ENCODE peak calls at places on chromosome 4, in six cellular contexts. One of them, this sample, is unnamed.

GRCh38 chr4:2353222-2354107 is 65.0 kb downstream of the ZFYVE28 start:
- DNase-seq in NCI-H2081: no peak
- DNase-seq in AML-193: no peak
- DNase-seq in NCI-H774: no peak
- DNase-seq in T-helper 2 cell: no peak
- DNase-seq in cardiac muscle cell: peak; percentile 69
- DNase-seq in this sample: no peak

GRCh38 chr4:70061980-70062379 is 11.7 kb downstream of the HTN1 start:
- DNase-seq in cardiac muscle cell: no peak
- DNase-seq in NCI-H2081: no peak
- DNase-seq in AML-193: no peak
- DNase-seq in T-helper 2 cell: no peak
- DNase-seq in NCI-H774: no peak
- DNase-seq in this sample: no peak

GRCh38 chr4:82748781-82749504 is 49.7 kb downstream of the SCD5 start:
- DNase-seq in NCI-H774: no peak
- DNase-seq in T-helper 2 cell: no peak
- DNase-seq in NCI-H2081: no peak
- DNase-seq in AML-193: no peak
- DNase-seq in cardiac muscle cell: peak; percentile 66
- DNase-seq in this sample: no peak

GRCh38 chr4:78737020-78737419 is 39.1 kb upstream of the BMP2K start:
- DNase-seq in NCI-H2081: no peak
- DNase-seq in T-helper 2 cell: no peak
- DNase-seq in cardiac muscle cell: no peak
- DNase-seq in AML-193: no peak
- DNase-seq in NCI-H774: no peak
- DNase-seq in this sample: no peak

GRCh38 chr4:30945586-30945985 is 225.4 kb downstream of the PCDH7 start:
- DNase-seq in NCI-H2081: no peak
- DNase-seq in T-helper 2 cell: no peak
- DNase-seq in NCI-H774: no peak
- DNase-seq in cardiac muscle cell: peak; percentile 18
- DNase-seq in AML-193: no peak
- DNase-seq in this sample: no peak

GRCh38 chr4:139509727-139510410 is 46.1 kb downstream of the SETD7 start:
- DNase-seq in AML-193: peak; percentile 25
- DNase-seq in T-helper 2 cell: no peak
- DNase-seq in cardiac muscle cell: peak; percentile 29
- DNase-seq in NCI-H774: no peak
- DNase-seq in NCI-H2081: no peak
- DNase-seq in this sample: no peak

GRCh38 chr4:39947415-39947814 is 30.3 kb downstream of the PDS5A start:
- DNase-seq in T-helper 2 cell: no peak
- DNase-seq in AML-193: no peak
- DNase-seq in cardiac muscle cell: no peak
- DNase-seq in NCI-H774: no peak
- DNase-seq in NCI-H2081: no peak
- DNase-seq in this sample: no peak

GRCh38 chr4:66974665-66975064 is 570.6 kb downstream of the CENPC start:
- DNase-seq in T-helper 2 cell: no peak
- DNase-seq in cardiac muscle cell: no peak
- DNase-seq in NCI-H2081: no peak
- DNase-seq in NCI-H774: no peak
- DNase-seq in AML-193: no peak
- DNase-seq in this sample: no peak

GRCh38 chr4:15295421-15296162 is 132.2 kb upstream of the C1QTNF7 start:
- DNase-seq in NCI-H2081: peak; percentile 13
- DNase-seq in T-helper 2 cell: no peak
- DNase-seq in NCI-H774: no peak
- DNase-seq in AML-193: no peak
- DNase-seq in cardiac muscle cell: no peak
- DNase-seq in this sample: no peak

GRCh38 chr4:84870398-84871163 is 95.9 kb downstream of the WDFY3 start:
- DNase-seq in T-helper 2 cell: no peak
- DNase-seq in NCI-H2081: no peak
- DNase-seq in AML-193: no peak
- DNase-seq in NCI-H774: no peak
- DNase-seq in cardiac muscle cell: peak; percentile 79
- DNase-seq in this sample: no peak

GRCh38 chr4:122776916-122777315 is 44.4 kb downstream of the BBS12 start:
- DNase-seq in NCI-H2081: no peak
- DNase-seq in NCI-H774: no peak
- DNase-seq in cardiac muscle cell: peak; percentile 44
- DNase-seq in T-helper 2 cell: no peak
- DNase-seq in AML-193: no peak
- DNase-seq in this sample: no peak

GRCh38 chr4:177596035-177596434 is 153.8 kb upstream of the AGA start:
- DNase-seq in NCI-H774: no peak
- DNase-seq in AML-193: no peak
- DNase-seq in cardiac muscle cell: peak; percentile 67
- DNase-seq in T-helper 2 cell: no peak
- DNase-seq in NCI-H2081: no peak
- DNase-seq in this sample: no peak

GRCh38 chr4:153143527-153144348 is 60.5 kb upstream of the TRIM2 start:
- DNase-seq in NCI-H2081: peak; percentile 44
- DNase-seq in T-helper 2 cell: no peak
- DNase-seq in NCI-H774: no peak
- DNase-seq in AML-193: no peak
- DNase-seq in cardiac muscle cell: peak; percentile 47
- DNase-seq in this sample: no peak

This sample was measured in frontal cortex.